ENCODE peak calls at places on chromosomes 13 and 19, in eight cellular contexts. One of them, this sample, is unnamed.

GRCh38 chr13:48578516-48579166 is 45.8 kb upstream of the RCBTB2 start:
- DNase-seq in activated CD8-positive, alpha-beta memory T cell treated with anti-CD3 and anti-CD28 coated beads, Interleukin-2, amount 10 ng/mL, durations not matched to agents 7 days and 5 days: no peak
- DNase-seq in T-helper 1 cell: peak
- DNase-seq in hepatic stellate cell: no peak
- DNase-seq in nephron progenitor cell: no peak
- DNase-seq in WTC11: no peak
- DNase-seq in GM23248: no peak
- DNase-seq in activated CD4-positive, CD25-positive, alpha-beta regulatory T cell treated with anti-CD3 and anti-CD28 coated beads, Interleukin-2, amount 50 U/mL, for 72 hours: no peak
- DNase-seq in this sample: no peak

GRCh38 chr13:67351915-67352314 is 121.8 kb upstream of the PCDH9 start:
- DNase-seq in activated CD8-positive, alpha-beta memory T cell treated with anti-CD3 and anti-CD28 coated beads, Interleukin-2, amount 10 ng/mL, durations not matched to agents 7 days and 5 days: no peak
- DNase-seq in T-helper 1 cell: no peak
- DNase-seq in hepatic stellate cell: no peak
- DNase-seq in nephron progenitor cell: no peak
- DNase-seq in WTC11: no peak
- DNase-seq in GM23248: no peak
- DNase-seq in activated CD4-positive, CD25-positive, alpha-beta regulatory T cell treated with anti-CD3 and anti-CD28 coated beads, Interleukin-2, amount 50 U/mL, for 72 hours: no peak
- DNase-seq in this sample: no peak

GRCh38 chr13:70333752-70334151 is 225.5 kb upstream of the KLHL1 start:
- DNase-seq in activated CD8-positive, alpha-beta memory T cell treated with anti-CD3 and anti-CD28 coated beads, Interleukin-2, amount 10 ng/mL, durations not matched to agents 7 days and 5 days: no peak
- DNase-seq in T-helper 1 cell: no peak
- DNase-seq in hepatic stellate cell: no peak
- DNase-seq in nephron progenitor cell: no peak
- DNase-seq in WTC11: no peak
- DNase-seq in GM23248: no peak
- DNase-seq in activated CD4-positive, CD25-positive, alpha-beta regulatory T cell treated with anti-CD3 and anti-CD28 coated beads, Interleukin-2, amount 50 U/mL, for 72 hours: no peak
- DNase-seq in this sample: no peak

GRCh38 chr19:45814851-45815481 is at the start of gene RSPH6A:
- DNase-seq in activated CD8-positive, alpha-beta memory T cell treated with anti-CD3 and anti-CD28 coated beads, Interleukin-2, amount 10 ng/mL, durations not matched to agents 7 days and 5 days: no peak
- DNase-seq in T-helper 1 cell: no peak
- DNase-seq in hepatic stellate cell: no peak
- DNase-seq in nephron progenitor cell: peak
- DNase-seq in WTC11: peak
- DNase-seq in GM23248: no peak
- DNase-seq in activated CD4-positive, CD25-positive, alpha-beta regulatory T cell treated with anti-CD3 and anti-CD28 coated beads, Interleukin-2, amount 50 U/mL, for 72 hours: no peak
- DNase-seq in this sample: no peak

GRCh38 chr13:25973576-25973975 is 78.2 kb downstream of the SHISA2 start:
- DNase-seq in activated CD8-positive, alpha-beta memory T cell treated with anti-CD3 and anti-CD28 coated beads, Interleukin-2, amount 10 ng/mL, durations not matched to agents 7 days and 5 days: no peak
- DNase-seq in T-helper 1 cell: peak
- DNase-seq in hepatic stellate cell: no peak
- DNase-seq in nephron progenitor cell: no peak
- DNase-seq in WTC11: no peak
- DNase-seq in GM23248: no peak
- DNase-seq in activated CD4-positive, CD25-positive, alpha-beta regulatory T cell treated with anti-CD3 and anti-CD28 coated beads, Interleukin-2, amount 50 U/mL, for 72 hours: no peak
- DNase-seq in this sample: no peak

GRCh38 chr13:99422556-99423220 is 78.6 kb upstream of the TM9SF2 start:
- DNase-seq in activated CD8-positive, alpha-beta memory T cell treated with anti-CD3 and anti-CD28 coated beads, Interleukin-2, amount 10 ng/mL, durations not matched to agents 7 days and 5 days: peak
- DNase-seq in T-helper 1 cell: no peak
- DNase-seq in hepatic stellate cell: no peak
- DNase-seq in nephron progenitor cell: no peak
- DNase-seq in WTC11: no peak
- DNase-seq in GM23248: no peak
- DNase-seq in activated CD4-positive, CD25-positive, alpha-beta regulatory T cell treated with anti-CD3 and anti-CD28 coated beads, Interleukin-2, amount 50 U/mL, for 72 hours: peak
- DNase-seq in this sample: no peak

GRCh38 chr19:33430674-33431277 is 57.3 kb downstream of the CEBPG start:
- DNase-seq in activated CD8-positive, alpha-beta memory T cell treated with anti-CD3 and anti-CD28 coated beads, Interleukin-2, amount 10 ng/mL, durations not matched to agents 7 days and 5 days: peak
- DNase-seq in T-helper 1 cell: peak
- DNase-seq in hepatic stellate cell: peak
- DNase-seq in nephron progenitor cell: peak
- DNase-seq in WTC11: peak
- DNase-seq in GM23248: peak
- DNase-seq in activated CD4-positive, CD25-positive, alpha-beta regulatory T cell treated with anti-CD3 and anti-CD28 coated beads, Interleukin-2, amount 50 U/mL, for 72 hours: peak
- DNase-seq in this sample: peak

GRCh38 chr13:65468628-65469027 is 1761.5 kb downstream of the PCDH9 start:
- DNase-seq in activated CD8-positive, alpha-beta memory T cell treated with anti-CD3 and anti-CD28 coated beads, Interleukin-2, amount 10 ng/mL, durations not matched to agents 7 days and 5 days: no peak
- DNase-seq in T-helper 1 cell: no peak
- DNase-seq in hepatic stellate cell: no peak
- DNase-seq in nephron progenitor cell: no peak
- DNase-seq in WTC11: no peak
- DNase-seq in GM23248: no peak
- DNase-seq in activated CD4-positive, CD25-positive, alpha-beta regulatory T cell treated with anti-CD3 and anti-CD28 coated beads, Interleukin-2, amount 50 U/mL, for 72 hours: no peak
- DNase-seq in this sample: no peak

GRCh38 chr13:21511841-21512240 is 52.7 kb upstream of the ZDHHC20 start:
- DNase-seq in activated CD8-positive, alpha-beta memory T cell treated with anti-CD3 and anti-CD28 coated beads, Interleukin-2, amount 10 ng/mL, durations not matched to agents 7 days and 5 days: no peak
- DNase-seq in T-helper 1 cell: no peak
- DNase-seq in hepatic stellate cell: no peak
- DNase-seq in nephron progenitor cell: no peak
- DNase-seq in WTC11: no peak
- DNase-seq in GM23248: peak
- DNase-seq in activated CD4-positive, CD25-positive, alpha-beta regulatory T cell treated with anti-CD3 and anti-CD28 coated beads, Interleukin-2, amount 50 U/mL, for 72 hours: no peak
- DNase-seq in this sample: no peak

GRCh38 chr13:101624210-101624922 is 171.9 kb downstream of the ITGBL1 start:
- DNase-seq in activated CD8-positive, alpha-beta memory T cell treated with anti-CD3 and anti-CD28 coated beads, Interleukin-2, amount 10 ng/mL, durations not matched to agents 7 days and 5 days: no peak
- DNase-seq in T-helper 1 cell: no peak
- DNase-seq in hepatic stellate cell: no peak
- DNase-seq in nephron progenitor cell: no peak
- DNase-seq in WTC11: peak
- DNase-seq in GM23248: no peak
- DNase-seq in activated CD4-positive, CD25-positive, alpha-beta regulatory T cell treated with anti-CD3 and anti-CD28 coated beads, Interleukin-2, amount 50 U/mL, for 72 hours: no peak
- DNase-seq in this sample: no peak

GRCh38 chr13:111437856-111438547 is 117.6 kb downstream of the TEX29 start:
- DNase-seq in activated CD8-positive, alpha-beta memory T cell treated with anti-CD3 and anti-CD28 coated beads, Interleukin-2, amount 10 ng/mL, durations not matched to agents 7 days and 5 days: no peak
- DNase-seq in T-helper 1 cell: no peak
- DNase-seq in hepatic stellate cell: no peak
- DNase-seq in nephron progenitor cell: no peak
- DNase-seq in WTC11: no peak
- DNase-seq in GM23248: no peak
- DNase-seq in activated CD4-positive, CD25-positive, alpha-beta regulatory T cell treated with anti-CD3 and anti-CD28 coated beads, Interleukin-2, amount 50 U/mL, for 72 hours: no peak
- DNase-seq in this sample: no peak

GRCh38 chr13:82878536-82878935 is 1003.7 kb downstream of the SLITRK1 start:
- DNase-seq in activated CD8-positive, alpha-beta memory T cell treated with anti-CD3 and anti-CD28 coated beads, Interleukin-2, amount 10 ng/mL, durations not matched to agents 7 days and 5 days: no peak
- DNase-seq in T-helper 1 cell: no peak
- DNase-seq in hepatic stellate cell: no peak
- DNase-seq in nephron progenitor cell: no peak
- DNase-seq in WTC11: no peak
- DNase-seq in GM23248: peak
- DNase-seq in activated CD4-positive, CD25-positive, alpha-beta regulatory T cell treated with anti-CD3 and anti-CD28 coated beads, Interleukin-2, amount 50 U/mL, for 72 hours: no peak
- DNase-seq in this sample: no peak

GRCh38 chr13:32581177-32581786 is 5.0 kb upstream of the PDS5B start:
- DNase-seq in activated CD8-positive, alpha-beta memory T cell treated with anti-CD3 and anti-CD28 coated beads, Interleukin-2, amount 10 ng/mL, durations not matched to agents 7 days and 5 days: no peak
- DNase-seq in T-helper 1 cell: peak
- DNase-seq in hepatic stellate cell: peak
- DNase-seq in nephron progenitor cell: no peak
- DNase-seq in WTC11: no peak
- DNase-seq in GM23248: peak
- DNase-seq in activated CD4-positive, CD25-positive, alpha-beta regulatory T cell treated with anti-CD3 and anti-CD28 coated beads, Interleukin-2, amount 50 U/mL, for 72 hours: no peak
- DNase-seq in this sample: no peak

GRCh38 chr19:33263325-33264023 is 37.8 kb upstream of the SLC7A10 start:
- DNase-seq in activated CD8-positive, alpha-beta memory T cell treated with anti-CD3 and anti-CD28 coated beads, Interleukin-2, amount 10 ng/mL, durations not matched to agents 7 days and 5 days: no peak
- DNase-seq in T-helper 1 cell: no peak
- DNase-seq in hepatic stellate cell: no peak
- DNase-seq in nephron progenitor cell: no peak
- DNase-seq in WTC11: no peak
- DNase-seq in GM23248: no peak
- DNase-seq in activated CD4-positive, CD25-positive, alpha-beta regulatory T cell treated with anti-CD3 and anti-CD28 coated beads, Interleukin-2, amount 50 U/mL, for 72 hours: no peak
- DNase-seq in this sample: no peak

GRCh38 chr19:11191273-11191755 is 6.0 kb downstream of the KANK2 start:
- DNase-seq in activated CD8-positive, alpha-beta memory T cell treated with anti-CD3 and anti-CD28 coated beads, Interleukin-2, amount 10 ng/mL, durations not matched to agents 7 days and 5 days: no peak
- DNase-seq in T-helper 1 cell: no peak
- DNase-seq in hepatic stellate cell: peak
- DNase-seq in nephron progenitor cell: no peak
- DNase-seq in WTC11: peak
- DNase-seq in GM23248: peak
- DNase-seq in activated CD4-positive, CD25-positive, alpha-beta regulatory T cell treated with anti-CD3 and anti-CD28 coated beads, Interleukin-2, amount 50 U/mL, for 72 hours: no peak
- DNase-seq in this sample: peak

GRCh38 chr13:45015300-45015699 is 26.0 kb downstream of the GPALPP1 start:
- DNase-seq in activated CD8-positive, alpha-beta memory T cell treated with anti-CD3 and anti-CD28 coated beads, Interleukin-2, amount 10 ng/mL, durations not matched to agents 7 days and 5 days: no peak
- DNase-seq in T-helper 1 cell: no peak
- DNase-seq in hepatic stellate cell: no peak
- DNase-seq in nephron progenitor cell: no peak
- DNase-seq in WTC11: no peak
- DNase-seq in GM23248: peak
- DNase-seq in activated CD4-positive, CD25-positive, alpha-beta regulatory T cell treated with anti-CD3 and anti-CD28 coated beads, Interleukin-2, amount 50 U/mL, for 72 hours: no peak
- DNase-seq in this sample: no peak

GRCh38 chr19:13460045-13460444 is 46.2 kb downstream of the CACNA1A start:
- DNase-seq in activated CD8-positive, alpha-beta memory T cell treated with anti-CD3 and anti-CD28 coated beads, Interleukin-2, amount 10 ng/mL, durations not matched to agents 7 days and 5 days: no peak
- DNase-seq in T-helper 1 cell: no peak
- DNase-seq in hepatic stellate cell: no peak
- DNase-seq in nephron progenitor cell: no peak
- DNase-seq in WTC11: peak
- DNase-seq in GM23248: no peak
- DNase-seq in activated CD4-positive, CD25-positive, alpha-beta regulatory T cell treated with anti-CD3 and anti-CD28 coated beads, Interleukin-2, amount 50 U/mL, for 72 hours: no peak
- DNase-seq in this sample: no peak

GRCh38 chr13:72230131-72230530 is 363.1 kb upstream of the DACH1 start:
- DNase-seq in activated CD8-positive, alpha-beta memory T cell treated with anti-CD3 and anti-CD28 coated beads, Interleukin-2, amount 10 ng/mL, durations not matched to agents 7 days and 5 days: no peak
- DNase-seq in T-helper 1 cell: no peak
- DNase-seq in hepatic stellate cell: no peak
- DNase-seq in nephron progenitor cell: no peak
- DNase-seq in WTC11: no peak
- DNase-seq in GM23248: no peak
- DNase-seq in activated CD4-positive, CD25-positive, alpha-beta regulatory T cell treated with anti-CD3 and anti-CD28 coated beads, Interleukin-2, amount 50 U/mL, for 72 hours: no peak
- DNase-seq in this sample: no peak

GRCh38 chr13:45932611-45933182 is 81.1 kb upstream of the SIAH3 start:
- DNase-seq in activated CD8-positive, alpha-beta memory T cell treated with anti-CD3 and anti-CD28 coated beads, Interleukin-2, amount 10 ng/mL, durations not matched to agents 7 days and 5 days: peak
- DNase-seq in T-helper 1 cell: no peak
- DNase-seq in hepatic stellate cell: no peak
- DNase-seq in nephron progenitor cell: no peak
- DNase-seq in WTC11: no peak
- DNase-seq in GM23248: no peak
- DNase-seq in activated CD4-positive, CD25-positive, alpha-beta regulatory T cell treated with anti-CD3 and anti-CD28 coated beads, Interleukin-2, amount 50 U/mL, for 72 hours: no peak
- DNase-seq in this sample: no peak

GRCh38 chr13:43269037-43269476 is 245.7 kb downstream of the DNAJC15 start:
- DNase-seq in activated CD8-positive, alpha-beta memory T cell treated with anti-CD3 and anti-CD28 coated beads, Interleukin-2, amount 10 ng/mL, durations not matched to agents 7 days and 5 days: no peak
- DNase-seq in T-helper 1 cell: no peak
- DNase-seq in hepatic stellate cell: peak
- DNase-seq in nephron progenitor cell: peak
- DNase-seq in WTC11: no peak
- DNase-seq in GM23248: peak
- DNase-seq in activated CD4-positive, CD25-positive, alpha-beta regulatory T cell treated with anti-CD3 and anti-CD28 coated beads, Interleukin-2, amount 50 U/mL, for 72 hours: no peak
- DNase-seq in this sample: peak

GRCh38 chr19:3479819-3480215 is 508 bp downstream of the SMIM24 start:
- DNase-seq in activated CD8-positive, alpha-beta memory T cell treated with anti-CD3 and anti-CD28 coated beads, Interleukin-2, amount 10 ng/mL, durations not matched to agents 7 days and 5 days: peak
- DNase-seq in T-helper 1 cell: peak
- DNase-seq in hepatic stellate cell: no peak
- DNase-seq in nephron progenitor cell: peak
- DNase-seq in WTC11: peak
- DNase-seq in GM23248: peak
- DNase-seq in activated CD4-positive, CD25-positive, alpha-beta regulatory T cell treated with anti-CD3 and anti-CD28 coated beads, Interleukin-2, amount 50 U/mL, for 72 hours: no peak
- DNase-seq in this sample: no peak

This sample was measured in HTR-8/SVneo.